ENCODE peak calls at places on chromosomes 1 and 21, in four cellular contexts. C is mesendoderm, N is Peyer's patch, D is ascending aorta. T is an unnamed sample. For H3K36me3, the result is how much of the 10 kb centered on the place peaks cover.

GRCh38 chr1:168079761-168080160 is 57.0 kb downstream of the GPR161 start:
- DNase-seq in C (peak), D (no peak), N (no peak), T (no peak)

GRCh38 chr1:94646151-94646643 is 104.6 kb upstream of the F3 start:
- DNase-seq in C (peak), D (no peak), N (no peak), T (no peak)

GRCh38 chr21:16180613-16181012 is 450.8 kb downstream of the USP25 start:
- DNase-seq in C (peak), N (no peak), D (no peak), T (no peak)

GRCh38 chr21:45074818-45075605 is 632 bp downstream of the ADARB1 start:
- DNase-seq in C (peak), N (peak), D (peak), T (no peak)

GRCh38 chr1:78095618-78096416 is 50.1 kb downstream of the GIPC2 start:
- DNase-seq in D (no peak), N (no peak), C (no peak), T (no peak)

GRCh38 chr1:227729881-227730629 is 5.0 kb downstream of the JMJD4 start:
- DNase-seq in D (no peak), N (no peak), C (peak), T (no peak)

GRCh38 chr1:214022229-214022791 is 34.5 kb downstream of the PROX1 start:
- DNase-seq in D (no peak), N (no peak), C (no peak), T (no peak)

GRCh38 chr1:27348861-27349783 is 7.3 kb downstream of the SYTL1 start:
- DNase-seq in C (peak), N (peak), D (no peak), T (peak)

GRCh38 chr1:22763479-22764200 is 53.0 kb downstream of the EPHB2 start:
- DNase-seq in C (peak), N (no peak), D (no peak), T (no peak)

GRCh38 chr1:168443899-168444298 is 99.9 kb downstream of the XCL2 start:
- DNase-seq in N (peak), D (no peak), C (no peak), T (no peak)

GRCh38 chr1:230191079-230191478 is 124.0 kb downstream of the GALNT2 start:
- DNase-seq in D (peak), C (no peak), N (peak), T (no peak)

GRCh38 chr1:152197361-152197941 is 26.5 kb downstream of the HRNR start:
- DNase-seq in N (no peak), D (no peak), C (no peak), T (no peak)

GRCh38 chr1:204928671-204929486 is 58.2 kb downstream of the NFASC start:
- DNase-seq in C (peak), D (peak), N (no peak), T (no peak)

GRCh38 chr1:59434336-59434735 is 137.4 kb downstream of the FGGY start:
- DNase-seq in C (peak), N (no peak), D (peak), T (no peak)

GRCh38 chr1:35334485-35334884 is 66.0 kb downstream of the ZMYM4 start:
- DNase-seq in C (no peak), N (no peak), D (no peak), T (no peak)

GRCh38 chr1:222053790-222054294 is 312.0 kb upstream of the DUSP10 start:
- DNase-seq in D (no peak), N (no peak), C (no peak), T (no peak)

GRCh38 chr1:198776602-198777029 is 137.8 kb downstream of the PTPRC start:
- DNase-seq in N (peak), C (peak), D (peak), T (no peak)

GRCh38 chr1:38585038-38585420 is 274.5 kb downstream of the RRAGC start:
- DNase-seq in D (peak), C (no peak), N (no peak), T (no peak)

GRCh38 chr1:190658907-190659306 is 181.2 kb upstream of the BRINP3 start:
- DNase-seq in C (no peak), N (no peak), D (no peak), T (no peak)

GRCh38 chr1:15167386-15167785 is 13.8 kb downstream of the TMEM51 start:
- DNase-seq in C (no peak), D (no peak), N (no peak), T (no peak)

GRCh38 chr1:53639996-53640695 is 98.8 kb downstream of the GLIS1 start:
- DNase-seq in D (peak), N (peak), C (no peak), T (peak)

GRCh38 chr1:210072129-210072528 is 134.1 kb downstream of the SYT14 start:
- DNase-seq in C (no peak), D (no peak), N (no peak), T (no peak)

GRCh38 chr1:91793877-91794276 is 92.1 kb downstream of the TGFBR3 start:
- DNase-seq in C (no peak), D (no peak), N (no peak), T (no peak)

GRCh38 chr1:159938221-159938852 is 7.1 kb downstream of the IGSF9 start:
- DNase-seq in C (no peak), D (no peak), N (peak), T (no peak)

GRCh38 chr1:7303554-7304347 is 467.3 kb upstream of the VAMP3 start:
- DNase-seq in N (no peak), C (no peak), D (no peak), T (no peak)

GRCh38 chr1:162627662-162628296 is 4.5 kb upstream of the DDR2 start:
- DNase-seq in D (no peak), C (peak), N (no peak), T (no peak)

GRCh38 chr1:151716771-151717631 is at the start of gene CELF3:
- DNase-seq in D (no peak), C (peak), N (no peak), T (no peak)

GRCh38 chr1:67732750-67733151 is 47.8 kb downstream of the GADD45A start:
- DNase-seq in N (no peak), C (no peak), D (peak), T (no peak)

GRCh38 chr1:202590975-202591411 is 119.3 kb downstream of the SYT2 start:
- DNase-seq in N (no peak), C (no peak), D (no peak), T (no peak)
- H3K36me3 ChIP-seq in N (under half), C (under half), D (under half), T (under half)

DNA sequence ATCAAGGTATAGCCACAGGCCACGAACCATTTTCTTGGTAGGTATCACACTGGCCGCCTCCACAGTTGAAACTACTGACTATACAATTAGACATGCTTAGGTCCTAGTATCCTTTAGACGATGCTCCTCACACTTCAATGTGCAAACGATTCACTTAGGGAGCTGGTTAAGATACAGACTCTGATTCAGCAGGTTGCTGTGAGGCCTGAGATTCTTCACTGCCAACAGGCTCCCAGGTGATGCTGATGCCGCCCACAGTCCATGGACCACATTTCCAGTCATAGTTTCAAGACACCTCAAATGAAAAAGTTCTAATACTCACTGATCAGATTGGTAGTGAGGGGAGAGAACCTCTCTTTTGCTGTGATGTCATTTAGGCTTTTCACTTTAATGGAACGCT is 6.8 kb downstream of the ATP5PO start:
- DNase-seq in N (no peak), C (no peak), D (no peak), T (no peak)
- H3K36me3 ChIP-seq in N (under half), C (under half), D (half or more), T (under half)

DNA sequence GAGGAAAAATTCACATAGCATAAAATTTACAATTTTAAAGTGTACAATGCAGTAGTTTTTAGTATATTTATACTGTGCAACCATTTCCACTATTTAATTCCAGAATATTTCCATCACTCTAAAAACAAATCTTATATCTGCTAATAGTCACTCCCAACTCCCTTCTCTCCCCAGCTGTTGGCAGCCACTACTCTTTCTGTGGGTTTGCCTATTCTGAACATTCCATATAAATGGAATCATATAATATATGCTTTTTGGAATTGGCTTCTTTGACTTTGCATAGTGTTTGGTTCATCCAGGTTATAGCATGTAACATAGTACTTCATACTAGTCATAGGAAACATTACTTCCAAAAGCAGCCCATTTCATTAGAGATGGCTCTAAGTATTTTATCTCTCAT is 25.0 kb upstream of the TMEM39B start:
- DNase-seq in C (no peak), D (no peak), N (no peak), T (no peak)
- H3K36me3 ChIP-seq in C (under half), D (under half), N (under half), T (under half)

DNA sequence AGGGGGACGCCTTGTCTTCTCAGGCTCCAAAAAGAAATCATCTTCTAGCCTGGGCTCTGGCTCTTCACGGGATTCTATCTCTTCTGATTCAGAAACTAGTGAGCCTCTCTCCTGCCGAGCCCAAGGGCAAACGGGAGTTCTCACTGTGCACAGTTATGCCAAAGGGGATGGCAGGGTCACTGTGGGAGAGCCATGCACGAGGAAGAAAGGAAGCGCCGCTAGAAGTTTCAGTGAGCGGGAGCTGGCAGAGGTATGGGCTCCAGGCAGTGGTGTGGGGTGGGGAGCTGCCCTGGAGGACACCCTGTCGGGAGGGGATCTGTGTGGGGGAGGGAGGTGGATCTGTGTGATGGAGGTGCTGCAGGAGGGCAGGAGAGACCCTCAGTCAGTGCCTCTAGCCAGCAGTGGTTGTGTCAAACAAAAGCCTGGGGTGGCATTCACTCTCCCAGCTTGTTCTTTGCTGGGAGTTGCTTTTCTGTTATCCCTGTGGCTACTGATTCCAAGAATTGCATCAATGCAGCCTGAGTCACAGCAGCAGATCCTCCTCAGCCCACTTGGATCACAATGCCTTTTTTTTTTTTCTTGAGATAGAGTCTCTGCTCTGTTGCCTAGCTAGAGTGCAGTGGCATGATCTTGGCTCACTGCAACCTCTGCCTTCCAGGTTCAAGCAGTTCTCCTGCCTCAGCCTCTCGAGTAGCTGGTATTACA is 21.8 kb downstream of the KDM4A start:
- DNase-seq in D (no peak), N (no peak), C (no peak), T (no peak)
- H3K36me3 ChIP-seq in D (half or more), N (under half), C (under half), T (under half)

GRCh38 chr1:206600527-206600926 is 11.7 kb downstream of the EIF2D start:
- DNase-seq in C (no peak), D (no peak), N (no peak), T (no peak)
- H3K36me3 ChIP-seq in C (under half), D (half or more), N (under half), T (under half)

GRCh38 chr1:211309617-211310016 is 17.0 kb upstream of the TRAF5 start:
- DNase-seq in C (peak), D (no peak), N (no peak), T (no peak)

GRCh38 chr1:211305044-211305443 is 21.6 kb upstream of the TRAF5 start:
- DNase-seq in N (no peak), D (no peak), C (peak), T (no peak)
- H3K36me3 ChIP-seq in N (under half), D (under half), C (under half), T (under half)

T was measured in breast epithelium.